ENCODE peak calls at places on chromosomes 2 and 18, in eight cellular contexts. Q is endodermal cell, V is astrocyte of the cerebellum, P is transverse colon, K is tibial artery, S is keratinocyte, E is AG04449, A is SK-N-SH. G is an unnamed sample.

GRCh38 chr2:40844353-40845277 is 392.7 kb upstream of the SLC8A1 start:
- DNase-seq in Q (peak; percentile 63), V (no peak), P (no peak), K (no peak), S (no peak), E (no peak), A (no peak), G (no peak)

GRCh38 chr2:46951290-46952064 is 35.9 kb upstream of the MCFD2 start:
- DNase-seq in Q (no peak), V (no peak), P (no peak), K (no peak), S (no peak), E (no peak), A (no peak), G (no peak)

GRCh38 chr18:45207328-45207727 is 407.9 kb upstream of the SLC14A2 start:
- DNase-seq in Q (no peak), V (no peak), P (no peak), K (no peak), S (no peak), E (no peak), A (no peak), G (no peak)

GRCh38 chr2:108304975-108305374 is 16.3 kb downstream of the SULT1C2 start:
- DNase-seq in Q (no peak), V (no peak), P (no peak), K (no peak), S (no peak), E (no peak), A (no peak), G (no peak)

GRCh38 chr2:200219400-200220113 is 86.9 kb upstream of the SPATS2L start:
- DNase-seq in Q (no peak), V (no peak), P (no peak), K (no peak), S (no peak), E (no peak), A (no peak), G (no peak)

GRCh38 chr2:144510206-144510991 is 9.5 kb downstream of the ZEB2 start:
- DNase-seq in Q (peak; percentile 83), V (no peak), P (no peak), K (peak; percentile 67), S (no peak), E (no peak), A (no peak), G (no peak)

GRCh38 chr2:134727385-134727784 is 8.6 kb upstream of the TMEM163 start:
- DNase-seq in Q (no peak), V (peak; percentile 41), P (no peak), K (no peak), S (no peak), E (no peak), A (no peak), G (no peak)

GRCh38 chr2:234368861-234369261 is 128.0 kb downstream of the ARL4C start:
- DNase-seq in Q (peak; percentile 73), V (no peak), P (peak; percentile 55), K (no peak), S (peak; percentile 41), E (no peak), A (no peak), G (peak; percentile 32)

GRCh38 chr18:40094441-40094840 is 1860.6 kb upstream of the PIK3C3 start:
- DNase-seq in Q (no peak), V (no peak), P (no peak), K (no peak), S (no peak), E (no peak), A (no peak), G (no peak)

GRCh38 chr2:130806370-130806769 is 30.3 kb upstream of the ARHGEF4 start:
- DNase-seq in Q (no peak), V (no peak), P (no peak), K (no peak), S (no peak), E (no peak), A (no peak), G (no peak)

GRCh38 chr2:117470311-117471095 is 344.0 kb upstream of the DDX18 start:
- DNase-seq in Q (peak; percentile 88), V (no peak), P (peak; percentile 41), K (no peak), S (no peak), E (no peak), A (peak; percentile 43), G (no peak)

GRCh38 chr18:79496978-79497637 is 101.4 kb downstream of the NFATC1 start:
- DNase-seq in Q (no peak), V (no peak), P (peak; percentile 31), K (peak; percentile 59), S (no peak), E (no peak), A (no peak), G (no peak)

GRCh38 chr2:218162817-218163216 is 3.9 kb downstream of the CXCR1 start:
- DNase-seq in Q (no peak), V (no peak), P (no peak), K (no peak), S (no peak), E (no peak), A (no peak), G (no peak)

GRCh38 chr2:160574472-160575140 is 81.0 kb upstream of the RBMS1 start:
- DNase-seq in Q (no peak), V (no peak), P (no peak), K (no peak), S (peak; percentile 78), E (peak; percentile 67), A (no peak), G (peak; percentile 59)

GRCh38 chr2:39583781-39584180 is 81.9 kb upstream of the TMEM178A start:
- DNase-seq in Q (no peak), V (no peak), P (no peak), K (no peak), S (no peak), E (no peak), A (no peak), G (no peak)

GRCh38 chr2:217553202-217553601 is 449.6 kb downstream of the TNS1 start:
- DNase-seq in Q (peak; percentile 52), V (no peak), P (no peak), K (no peak), S (no peak), E (no peak), A (no peak), G (no peak)

GRCh38 chr2:240913810-240914644 is 7.9 kb downstream of the CROCC2 start:
- DNase-seq in Q (peak; percentile 95), V (peak; percentile 63), P (peak; percentile 54), K (peak; percentile 81), S (no peak), E (no peak), A (peak; percentile 94), G (no peak)

GRCh38 chr2:235324324-235324723 is 169.5 kb upstream of the AGAP1 start:
- DNase-seq in Q (peak; percentile 72), V (no peak), P (no peak), K (no peak), S (no peak), E (no peak), A (no peak), G (no peak)

GRCh38 chr2:152491139-152491472 is 156.1 kb downstream of the FMNL2 start:
- DNase-seq in Q (no peak), V (no peak), P (no peak), K (peak; percentile 78), S (no peak), E (no peak), A (no peak), G (no peak)

GRCh38 chr18:30465131-30465530 is 577.4 kb downstream of the DSC3 start:
- DNase-seq in Q (no peak), V (no peak), P (no peak), K (no peak), S (no peak), E (no peak), A (no peak), G (no peak)

GRCh38 chr2:85536479-85536878 is 2.5 kb upstream of the MAT2A start:
- DNase-seq in Q (no peak), V (no peak), P (no peak), K (no peak), S (no peak), E (peak; percentile 41), A (peak; percentile 55), G (peak; percentile 56)

DNA sequence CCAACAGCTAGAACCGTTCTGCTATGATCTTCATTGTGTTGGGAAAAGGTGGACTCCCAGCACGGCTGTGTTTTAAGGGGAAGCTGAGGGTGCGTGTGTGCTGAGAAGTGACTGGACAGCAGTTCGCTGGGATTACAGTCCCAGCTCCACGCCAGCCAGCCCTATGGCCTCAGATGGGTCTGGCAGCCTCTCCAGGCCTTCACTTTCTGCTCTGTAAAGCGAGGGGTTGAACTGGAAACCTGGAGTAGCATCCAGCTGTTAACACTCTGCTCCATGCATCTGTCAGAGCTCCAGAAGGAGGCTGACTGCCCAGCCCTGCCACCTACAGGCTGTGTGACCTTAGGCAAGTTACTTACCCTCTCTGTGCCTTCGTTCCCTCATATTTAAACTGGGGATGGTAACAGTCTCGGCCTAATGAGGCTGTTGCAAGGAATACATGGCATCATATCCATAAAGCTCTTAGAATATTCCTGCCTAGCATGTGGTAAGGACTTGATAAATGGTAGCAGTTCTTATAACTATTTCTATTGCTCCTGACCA is 80.5 kb downstream of the LRRFIP1 start:
- DNase-seq in Q (no peak), V (no peak), P (no peak), K (peak; percentile 71), S (no peak), E (no peak), A (no peak), G (no peak)
- TF ChIP-seq CTCF in Q (no peak), V (no peak), P (no peak), K (no peak), S (no peak), E (no peak), A (no peak), G (no peak)

GRCh38 chr2:203463176-203463797 is 71.8 kb downstream of the RAPH1 start:
- DNase-seq in Q (no peak), V (peak; percentile 6), P (no peak), K (no peak), S (no peak), E (no peak), A (peak; percentile 54), G (no peak)
- H3K4me3 ChIP-seq in Q (no peak overlapping the region), V (no peak overlapping the region), P (no peak overlapping the region), K (no peak overlapping the region), S (no peak overlapping the region), E (no peak overlapping the region), A (peak overlapping the region; percentile 7), G (no peak overlapping the region)

DNA sequence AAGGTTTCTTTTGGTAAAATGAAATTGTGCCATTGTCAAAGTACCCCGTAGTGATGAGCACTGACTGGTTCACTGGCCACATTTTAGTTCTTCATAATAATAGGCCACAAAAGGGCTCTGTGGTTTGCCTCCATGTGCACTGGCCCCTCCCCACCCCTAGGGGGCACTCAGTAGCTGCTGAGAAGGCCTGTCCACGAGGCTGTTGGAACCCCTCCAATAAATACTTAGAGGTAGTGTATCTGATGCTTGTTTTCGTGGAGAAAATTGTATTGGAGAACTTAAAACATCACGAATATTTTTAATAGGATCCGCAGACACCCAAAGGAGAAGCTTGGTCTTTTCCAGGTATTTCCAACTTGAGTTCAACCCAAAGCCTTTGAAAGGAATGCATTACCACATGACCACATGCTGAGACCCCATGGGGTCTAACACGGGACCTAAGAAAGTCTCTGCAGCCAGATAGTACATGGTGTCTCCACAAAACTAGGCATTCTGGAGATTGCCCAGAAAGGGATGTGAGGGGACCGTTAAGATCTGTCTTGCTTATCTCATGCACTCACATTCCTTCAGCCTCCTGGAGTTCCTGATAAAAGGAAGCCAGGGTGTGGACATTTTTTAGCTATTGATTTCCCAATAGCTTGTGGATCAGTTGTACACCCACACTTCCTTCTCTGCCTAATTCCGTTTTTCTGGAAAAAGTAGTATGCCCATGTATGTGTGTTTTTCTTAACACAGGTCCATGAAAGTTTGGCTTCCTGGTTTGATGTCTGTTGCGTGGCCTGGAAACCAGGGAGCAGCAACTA is 28.5 kb upstream of the NOSTRIN start:
- DNase-seq in Q (peak; percentile 86), V (peak; percentile 39), P (peak; percentile 66), K (no peak), S (no peak), E (no peak), A (peak; percentile 39), G (no peak)
- TF ChIP-seq CTCF in Q (peak; percentile 99), V (peak; percentile 83), P (peak; percentile 68), K (peak; percentile 32), S (peak; percentile 81), E (peak; percentile 78), A (peak; percentile 79), G (peak; percentile 93)

GRCh38 chr2:236967499-236967783 is 118.2 kb upstream of the COPS8 start:
- DNase-seq in Q (peak; percentile 19), V (no peak), P (no peak), K (no peak), S (no peak), E (no peak), A (no peak), G (no peak)
- H3K4me3 ChIP-seq in Q (no peak overlapping the region), V (no peak overlapping the region), P (no peak overlapping the region), K (no peak overlapping the region), S (no peak overlapping the region), E (no peak overlapping the region), A (no peak overlapping the region), G (no peak overlapping the region)

G was measured in BJ.